ENCODE peak calls at places on chromosomes 11 and 22, in seven cellular contexts. I, Q, C, O, M, B and P are unnamed samples.

GRCh38 chr11:113447621-113448310 is 27.4 kb downstream of the DRD2 start:
- DNase-seq in I (no peak), Q (no peak), C (no peak), O (peak; percentile 85), M (peak; percentile 40), B (no peak), P (no peak)

GRCh38 chr11:34190192-34191139 is 85.0 kb downstream of the NAT10 start:
- DNase-seq in I (no peak), Q (no peak), C (no peak), O (no peak), M (no peak), B (no peak), P (no peak)

GRCh38 chr11:119727523-119728081 is 1.4 kb downstream of the NECTIN1 start:
- DNase-seq in I (peak; percentile 68), Q (peak; percentile 39), C (no peak), O (no peak), M (no peak), B (peak; percentile 66), P (peak; percentile 47)

GRCh38 chr22:30289980-30290313 is 642 bp upstream of the CASTOR1 start:
- DNase-seq in I (peak; percentile 75), Q (no peak), C (no peak), O (no peak), M (no peak), B (no peak), P (no peak)

GRCh38 chr11:33089776-33090175 is 50.4 kb downstream of the TCP11L1 start:
- DNase-seq in I (no peak), Q (no peak), C (no peak), O (peak; percentile 68), M (peak; percentile 73), B (no peak), P (no peak)

GRCh38 chr11:92845390-92846185 is 123.9 kb upstream of the MTNR1B start:
- DNase-seq in I (no peak), Q (no peak), C (no peak), O (no peak), M (no peak), B (no peak), P (no peak)

GRCh38 chr11:33015621-33016551 is at the start of gene DEPDC7:
- DNase-seq in I (peak; percentile 97), Q (peak; percentile 92), C (peak; percentile 75), O (peak; percentile 84), M (peak; percentile 82), B (peak; percentile 95), P (no peak)

GRCh38 chr22:40031766-40032470 is 37.2 kb downstream of the FAM83F start:
- DNase-seq in I (no peak), Q (no peak), C (no peak), O (no peak), M (no peak), B (no peak), P (no peak)

GRCh38 chr22:33842006-33842354 is 78.3 kb downstream of the LARGE1 start:
- DNase-seq in I (no peak), Q (no peak), C (no peak), O (no peak), M (no peak), B (no peak), P (peak; percentile 94)

GRCh38 chr22:36339171-36340065 is 48.3 kb downstream of the MYH9 start:
- DNase-seq in I (no peak), Q (no peak), C (no peak), O (peak; percentile 89), M (peak; percentile 78), B (no peak), P (no peak)

GRCh38 chr11:66850588-66851250 is 6.1 kb upstream of the LRFN4 start:
- DNase-seq in I (no peak), Q (no peak), C (no peak), O (no peak), M (no peak), B (no peak), P (no peak)

GRCh38 chr11:26227311-26227710 is 104.6 kb upstream of the ANO3 start:
- DNase-seq in I (peak; percentile 22), Q (no peak), C (no peak), O (peak; percentile 79), M (peak; percentile 94), B (no peak), P (peak; percentile 82)

GRCh38 chr22:31818481-31819392 is 64.9 kb downstream of the DEPDC5 start:
- DNase-seq in I (peak; percentile 20), Q (no peak), C (no peak), O (peak; percentile 68), M (peak; percentile 48), B (no peak), P (no peak)

GRCh38 chr22:37229012-37229804 is 14.9 kb downstream of the RAC2 start:
- DNase-seq in I (no peak), Q (peak; percentile 30), C (peak; percentile 43), O (peak; percentile 86), M (peak; percentile 87), B (no peak), P (no peak)

GRCh38 chr22:46583571-46583970 is 36.6 kb upstream of the GRAMD4 start:
- DNase-seq in I (no peak), Q (no peak), C (no peak), O (no peak), M (no peak), B (peak; percentile 20), P (no peak)

GRCh38 chr22:46582281-46582811 is 37.8 kb upstream of the GRAMD4 start:
- DNase-seq in I (no peak), Q (no peak), C (no peak), O (no peak), M (no peak), B (peak; percentile 23), P (no peak)

GRCh38 chr22:46580940-46581579 is 39.1 kb upstream of the GRAMD4 start:
- DNase-seq in I (no peak), Q (no peak), C (no peak), O (no peak), M (no peak), B (no peak), P (no peak)

GRCh38 chr22:46579751-46580449 is 40.3 kb upstream of the GRAMD4 start:
- DNase-seq in I (no peak), Q (no peak), C (no peak), O (no peak), M (no peak), B (peak; percentile 22), P (no peak)

GRCh38 chr22:46581580-46582244 is 38.5 kb upstream of the GRAMD4 start:
- DNase-seq in I (no peak), Q (no peak), C (no peak), O (no peak), M (no peak), B (peak; percentile 19), P (no peak)
- H4K20me1 ChIP-seq in I (peaks cover 4% of the 10 kb centered on the region), Q (peaks cover 9% of the 10 kb centered on the region), C (no peaks in the 10 kb centered on the region), O (no peaks in the 10 kb centered on the region), M (peaks cover 31% of the 10 kb centered on the region), B (no peaks in the 10 kb centered on the region), P (no peaks in the 10 kb centered on the region)

GRCh38 chr11:57213282-57214086 is 23.6 kb downstream of the APLNR start:
- DNase-seq in I (peak; percentile 85), Q (no peak), C (no peak), O (peak; percentile 70), M (peak; percentile 21), B (peak; percentile 72), P (no peak)

GRCh38 chr11:57216463-57216862 is 20.6 kb downstream of the APLNR start:
- DNase-seq in I (no peak), Q (no peak), C (no peak), O (no peak), M (no peak), B (no peak), P (no peak)

GRCh38 chr11:57214494-57214893 is 22.6 kb downstream of the APLNR start:
- DNase-seq in I (no peak), Q (no peak), C (no peak), O (peak; percentile 91), M (peak; percentile 86), B (no peak), P (no peak)

GRCh38 chr11:57217053-57217452 is 20.0 kb downstream of the APLNR start:
- DNase-seq in I (no peak), Q (no peak), C (no peak), O (no peak), M (no peak), B (no peak), P (no peak)

DNA sequence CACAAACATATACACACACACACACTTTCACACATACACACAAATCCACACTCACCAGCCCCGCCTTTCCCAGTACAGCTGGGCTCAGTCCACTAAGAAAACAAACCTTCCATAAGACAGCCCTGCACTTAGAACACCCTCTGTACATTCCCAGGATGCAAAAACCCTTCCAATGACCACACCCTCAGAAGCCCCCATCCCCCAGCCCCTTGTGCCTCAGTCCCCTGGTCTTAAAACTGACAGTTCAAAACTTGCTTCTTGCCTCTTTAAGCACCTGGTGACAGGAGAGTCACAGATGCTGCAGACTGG is 23.0 kb downstream of the APLNR start:
- DNase-seq in I (no peak), Q (no peak), C (no peak), O (peak; percentile 67), M (peak; percentile 48), B (no peak), P (no peak)
- H3K27ac ChIP-seq in I (no peak overlapping the region), Q (no peak overlapping the region), C (no peak overlapping the region), O (no peak overlapping the region), M (peak overlapping the region; percentile 79), B (no peak overlapping the region), P (no peak overlapping the region)

DNA sequence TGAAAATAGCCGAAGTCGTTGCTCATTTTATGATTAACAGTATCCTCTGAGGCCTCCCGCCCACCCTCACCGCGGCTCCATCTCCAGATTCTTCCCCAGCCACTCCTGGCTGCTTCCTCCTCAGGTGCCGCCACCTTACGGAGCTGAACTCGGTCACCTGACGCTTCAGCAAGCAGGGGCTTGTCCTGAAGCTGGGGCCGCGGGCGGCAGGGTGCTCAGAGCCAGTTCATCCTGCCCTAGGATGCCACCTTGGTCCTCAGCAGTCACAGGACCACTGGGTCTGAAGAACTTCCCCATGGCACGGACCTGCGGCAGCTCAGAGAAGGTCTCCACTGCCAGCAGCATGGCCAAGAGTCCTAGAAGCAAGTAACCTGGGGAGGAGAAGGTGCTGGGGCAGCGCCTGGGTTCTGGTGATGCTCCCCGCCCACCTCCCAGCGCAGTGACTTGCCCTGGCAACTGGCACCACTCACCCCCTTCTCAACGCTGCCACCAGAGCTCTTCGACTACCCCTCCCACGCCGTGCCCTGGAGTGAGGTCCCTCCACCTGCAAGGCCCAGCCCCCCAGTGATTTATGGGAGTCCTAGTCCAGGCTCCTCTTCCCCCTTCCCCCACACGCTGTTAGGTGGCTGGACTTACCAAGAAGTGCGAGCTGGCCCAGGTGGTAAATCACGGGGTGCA is 2.6 kb downstream of the KCNK7 start:
- DNase-seq in I (no peak), Q (no peak), C (no peak), O (no peak), M (no peak), B (no peak), P (no peak)
- H4K20me1 ChIP-seq in I (no peaks in the 10 kb centered on the region), Q (peaks cover 4% of the 10 kb centered on the region), C (no peaks in the 10 kb centered on the region), O (no peaks in the 10 kb centered on the region), M (peaks cover 5% of the 10 kb centered on the region), B (no peaks in the 10 kb centered on the region), P (no peaks in the 10 kb centered on the region)

GRCh38 chr11:19913893-19914249 is 201.2 kb downstream of the NAV2 start:
- DNase-seq in I (no peak), Q (no peak), C (no peak), O (no peak), M (no peak), B (no peak), P (no peak)

GRCh38 chr11:19915808-19916207 is 203.2 kb downstream of the NAV2 start:
- DNase-seq in I (no peak), Q (no peak), C (no peak), O (no peak), M (no peak), B (no peak), P (no peak)

GRCh38 chr11:19910931-19911330 is 198.3 kb downstream of the NAV2 start:
- DNase-seq in I (no peak), Q (no peak), C (no peak), O (no peak), M (no peak), B (no peak), P (no peak)

GRCh38 chr11:19912206-19913118 is 199.8 kb downstream of the NAV2 start:
- DNase-seq in I (no peak), Q (no peak), C (no peak), O (no peak), M (peak; percentile 53), B (no peak), P (no peak)

GRCh38 chr11:19913236-19913892 is 200.7 kb downstream of the NAV2 start:
- DNase-seq in I (no peak), Q (no peak), C (no peak), O (no peak), M (no peak), B (no peak), P (no peak)
- H3K27ac ChIP-seq in I (peak overlapping the region; percentile 42), Q (no peak overlapping the region), C (no peak overlapping the region), O (no peak overlapping the region), M (no peak overlapping the region), B (no peak overlapping the region), P (no peak overlapping the region)